ENCODE peak calls at places on chromosomes 2 and 18, in five cellular contexts. O is upper lobe of right lung, A is A549, N is psoas muscle, S is RWPE1. R is an unnamed sample.

GRCh38 chr2:31956299-31956698 is 54.5 kb downstream of the MEMO1 start:
- DNase-seq in O (no peak), A (no peak), N (no peak), S (no peak), R (no peak)

GRCh38 chr2:7034313-7034712 is 117.1 kb downstream of the RNF144A start:
- DNase-seq in O (no peak), A (peak), N (no peak), S (no peak), R (no peak)

GRCh38 chr2:108182489-108182888 is 57.3 kb upstream of the SULT1C3 start:
- DNase-seq in O (no peak), A (peak), N (no peak), S (no peak), R (no peak)

GRCh38 chr18:2191180-2191790 is 380.0 kb downstream of the METTL4 start:
- DNase-seq in O (no peak), A (no peak), N (no peak), S (no peak), R (no peak)

GRCh38 chr2:219702796-219703545 is 75.5 kb downstream of the SLC4A3 start:
- DNase-seq in O (peak), A (no peak), N (peak), S (peak), R (peak)

GRCh38 chr2:219965287-219965870 is 337.9 kb downstream of the SLC4A3 start:
- DNase-seq in O (no peak), A (no peak), N (no peak), S (no peak), R (no peak)

GRCh38 chr2:206267567-206267966 is 6.9 kb upstream of the ZDBF2 start:
- DNase-seq in O (no peak), A (no peak), N (no peak), S (no peak), R (no peak)

GRCh38 chr2:24977631-24978030 is 5.9 kb upstream of the DNAJC27 start:
- DNase-seq in O (no peak), A (no peak), N (no peak), S (no peak), R (no peak)

GRCh38 chr2:61469424-61470121 is 1.3 kb downstream of the USP34 start:
- DNase-seq in O (no peak), A (no peak), N (no peak), S (peak), R (no peak)

GRCh38 chr2:120785228-120785966 is 49.7 kb downstream of the GLI2 start:
- DNase-seq in O (no peak), A (no peak), N (no peak), S (no peak), R (no peak)

GRCh38 chr2:158325031-158325781 is 131.3 kb downstream of the CCDC148 start:
- DNase-seq in O (no peak), A (no peak), N (no peak), S (peak), R (no peak)

GRCh38 chr18:48929951-48930713 is 20.6 kb downstream of the SMAD7 start:
- DNase-seq in O (peak), A (peak), N (no peak), S (no peak), R (no peak)

GRCh38 chr2:102184018-102184417 is 2.8 kb upstream of the IL1RL2 start:
- DNase-seq in O (no peak), A (no peak), N (no peak), S (no peak), R (no peak)

GRCh38 chr2:47155091-47155876 is at the start of gene STPG4:
- DNase-seq in O (no peak), A (no peak), N (no peak), S (no peak), R (no peak)

GRCh38 chr2:239344857-239345216 is 56.0 kb downstream of the HDAC4 start:
- DNase-seq in O (no peak), A (no peak), N (peak), S (no peak), R (no peak)

GRCh38 chr18:79533591-79533990 is 137.9 kb downstream of the NFATC1 start:
- DNase-seq in O (peak), A (no peak), N (peak), S (no peak), R (peak)

GRCh38 chr2:135744761-135745314 is 3.2 kb downstream of the UBXN4 start:
- DNase-seq in O (no peak), A (peak), N (no peak), S (peak), R (no peak)

GRCh38 chr2:3483227-3483985 is 35.9 kb downstream of the ADI1 start:
- DNase-seq in O (peak), A (peak), N (peak), S (no peak), R (no peak)

GRCh38 chr2:234218261-234219180 is 168.0 kb downstream of the SPP2 start:
- DNase-seq in O (no peak), A (no peak), N (no peak), S (no peak), R (no peak)

GRCh38 chr2:218395456-218395825 is 4.2 kb upstream of the CTDSP1 start:
- DNase-seq in O (peak), A (no peak), N (peak), S (no peak), R (no peak)

GRCh38 chr2:7736646-7737305 is 819.6 kb downstream of the RNF144A start:
- DNase-seq in O (no peak), A (peak), N (no peak), S (no peak), R (no peak)

GRCh38 chr2:207727256-207727655 is 15.8 kb downstream of the CCNYL1 start:
- DNase-seq in O (no peak), A (peak), N (no peak), S (peak), R (no peak)

GRCh38 chr2:10043256-10043905 is at the start of gene KLF11:
- DNase-seq in O (peak), A (peak), N (peak), S (peak), R (no peak)

GRCh38 chr2:148764820-148765219 is 110.2 kb upstream of the KIF5C start:
- DNase-seq in O (no peak), A (no peak), N (no peak), S (no peak), R (no peak)

GRCh38 chr2:176789751-176790150 is 422.8 kb upstream of the HNRNPA3 start:
- DNase-seq in O (no peak), A (no peak), N (no peak), S (no peak), R (no peak)

GRCh38 chr2:55581435-55581834 is 36.0 kb downstream of the PPP4R3B start:
- DNase-seq in O (no peak), A (peak), N (no peak), S (no peak), R (no peak)

GRCh38 chr2:236338495-236339184 is 74.4 kb upstream of the ASB18 start:
- DNase-seq in O (no peak), A (no peak), N (no peak), S (no peak), R (no peak)

GRCh38 chr2:96449637-96450036 is 55.5 kb downstream of the NEURL3 start:
- DNase-seq in O (no peak), A (no peak), N (no peak), S (no peak), R (no peak)

GRCh38 chr2:113818382-113818951 is 62.0 kb upstream of the SLC35F5 start:
- DNase-seq in O (no peak), A (peak), N (peak), S (peak), R (peak)

GRCh38 chr2:36438454-36438977 is 82.9 kb downstream of the CRIM1 start:
- DNase-seq in O (no peak), A (peak), N (no peak), S (peak), R (no peak)

GRCh38 chr2:181456660-181457120 is 496 bp upstream of the ITGA4 start:
- DNase-seq in O (peak), A (no peak), N (peak), S (no peak), R (no peak)

GRCh38 chr2:134601266-134601665 is 117.5 kb downstream of the TMEM163 start:
- DNase-seq in O (no peak), A (no peak), N (no peak), S (no peak), R (no peak)

GRCh38 chr18:13447621-13448020 is 229.1 kb downstream of the LDLRAD4 start:
- DNase-seq in O (no peak), A (peak), N (peak), S (no peak), R (no peak)

GRCh38 chr2:234240917-234241316 is 190.4 kb downstream of the SPP2 start:
- DNase-seq in O (no peak), A (no peak), N (no peak), S (peak), R (no peak)

GRCh38 chr2:10914272-10914693 is 2.5 kb downstream of the KCNF1 start:
- DNase-seq in O (peak), A (peak), N (no peak), S (no peak), R (no peak)

GRCh38 chr2:8334866-8335325 is 347.0 kb upstream of the ID2 start:
- DNase-seq in O (no peak), A (no peak), N (no peak), S (no peak), R (no peak)

GRCh38 chr2:214376631-214377624 is 33.9 kb upstream of the VWC2L start:
- DNase-seq in O (no peak), A (no peak), N (no peak), S (no peak), R (no peak)

GRCh38 chr18:74569401-74569800 is 28.3 kb upstream of the ZNF407 start:
- DNase-seq in O (no peak), A (no peak), N (no peak), S (no peak), R (no peak)

GRCh38 chr18:74562080-74562725 is 27.9 kb downstream of the CNDP1 start:
- DNase-seq in O (no peak), A (no peak), N (no peak), S (no peak), R (no peak)

GRCh38 chr18:74562775-74563174 is 28.5 kb downstream of the CNDP1 start:
- DNase-seq in O (no peak), A (no peak), N (no peak), S (no peak), R (no peak)

GRCh38 chr18:74567805-74568204 is 29.9 kb upstream of the ZNF407 start:
- DNase-seq in O (no peak), A (no peak), N (no peak), S (no peak), R (no peak)

DNA sequence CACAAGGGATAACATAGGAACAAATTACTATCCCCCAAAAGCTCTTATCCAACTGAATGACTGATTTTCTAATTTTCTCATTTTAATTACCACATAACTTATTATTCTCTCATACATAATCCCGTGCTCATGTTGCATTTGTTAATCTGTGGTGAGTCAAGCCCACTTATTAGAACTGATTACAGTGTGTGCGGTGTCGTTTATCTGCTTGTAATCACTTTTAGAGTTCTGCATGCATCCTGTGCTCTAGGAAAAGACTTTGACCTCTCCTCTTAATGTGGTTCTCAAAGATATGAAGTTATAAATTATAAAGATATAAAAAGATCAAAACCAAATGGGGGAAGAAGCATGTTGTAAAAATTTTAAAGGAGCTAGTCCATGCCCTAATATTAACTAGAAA is 29.7 kb downstream of the CNDP1 start:
- DNase-seq in O (no peak), A (no peak), N (no peak), S (no peak), R (no peak)
- H3K27ac ChIP-seq in O (no peak), A (no peak), N (no peak), S (no peak), R (no peak)

DNA sequence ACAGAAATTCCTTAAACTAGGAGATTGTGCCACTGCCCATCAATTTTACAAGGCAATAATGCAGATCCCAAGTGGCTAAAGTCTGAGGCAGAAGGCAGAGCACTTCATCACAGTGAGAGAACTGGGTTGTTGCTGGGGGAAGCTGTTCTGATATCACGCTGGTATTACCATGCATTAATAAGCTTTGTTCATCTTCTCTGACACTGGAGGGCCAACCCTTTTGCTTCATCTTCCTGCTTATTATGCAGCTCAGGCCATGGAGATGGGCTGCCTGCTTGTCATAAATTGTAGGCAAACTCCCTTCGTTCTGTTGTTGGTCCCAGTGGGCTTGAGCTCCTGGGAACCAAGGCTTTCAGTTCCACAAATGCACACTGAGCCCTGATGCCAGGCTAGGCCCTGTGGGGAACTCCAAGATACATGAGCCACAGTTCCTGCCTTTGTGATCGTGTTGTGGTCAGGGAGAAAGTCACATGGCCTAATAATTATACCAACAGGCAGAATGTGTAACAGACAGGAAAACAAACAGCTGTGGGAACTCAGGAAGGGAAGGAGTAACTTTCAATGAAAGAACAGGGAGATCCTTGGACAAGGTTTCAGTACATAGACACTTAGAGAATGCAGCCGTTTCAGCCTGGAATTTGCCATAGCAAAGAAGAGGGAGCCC is 49.1 kb upstream of the BCL2L11 start:
- DNase-seq in O (no peak), A (peak), N (no peak), S (peak), R (no peak)
- H3K27ac ChIP-seq in O (peak), A (peak), N (peak), S (peak), R (peak)

DNA sequence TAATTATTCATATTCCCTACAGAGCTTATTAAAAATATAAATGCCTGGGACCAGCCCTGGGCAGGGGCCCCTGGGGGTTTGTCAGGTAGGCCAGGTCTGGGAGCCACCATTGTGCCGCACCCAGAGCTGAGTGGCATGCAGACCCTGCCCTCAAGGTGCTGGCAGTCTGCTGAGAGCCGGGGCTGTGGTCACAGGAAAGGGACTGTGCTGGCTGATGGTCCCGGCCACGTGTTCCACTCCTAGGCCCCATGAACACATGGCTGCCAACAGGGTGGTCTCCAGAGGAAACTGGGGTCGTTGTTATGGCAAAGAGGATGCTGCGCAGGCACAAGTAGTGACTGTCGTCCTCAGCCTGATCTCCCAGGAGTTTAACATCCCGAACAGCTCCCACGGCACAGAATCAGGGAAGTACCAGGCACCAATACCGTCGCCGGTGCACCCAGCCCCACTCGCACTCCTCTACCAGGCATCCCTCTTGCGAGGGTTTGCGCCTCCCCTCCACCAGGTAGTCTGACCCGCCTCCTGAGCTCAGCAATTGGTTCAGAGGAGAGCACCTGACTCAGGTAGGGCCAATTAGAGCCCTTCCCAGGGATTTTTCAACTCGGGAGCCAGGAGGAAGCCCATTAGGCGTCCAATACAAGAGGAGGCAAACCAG is 39.2 kb upstream of the BIN1 start:
- DNase-seq in O (no peak), A (no peak), N (no peak), S (no peak), R (no peak)
- H3K27ac ChIP-seq in O (no peak), A (peak), N (peak), S (peak), R (peak)

GRCh38 chr18:44682871-44683221 is 2.2 kb downstream of the SETBP1 start:
- DNase-seq in O (no peak), A (no peak), N (no peak), S (no peak), R (no peak)

GRCh38 chr18:44680271-44681038 is at the start of gene SETBP1:
- DNase-seq in O (peak), A (peak), N (peak), S (peak), R (peak)

GRCh38 chr18:44681039-44681595 is 429 bp downstream of the SETBP1 start:
- DNase-seq in O (no peak), A (no peak), N (no peak), S (no peak), R (no peak)

GRCh38 chr18:44682181-44682870 is 1.6 kb downstream of the SETBP1 start:
- DNase-seq in O (no peak), A (no peak), N (no peak), S (no peak), R (no peak)

DNA sequence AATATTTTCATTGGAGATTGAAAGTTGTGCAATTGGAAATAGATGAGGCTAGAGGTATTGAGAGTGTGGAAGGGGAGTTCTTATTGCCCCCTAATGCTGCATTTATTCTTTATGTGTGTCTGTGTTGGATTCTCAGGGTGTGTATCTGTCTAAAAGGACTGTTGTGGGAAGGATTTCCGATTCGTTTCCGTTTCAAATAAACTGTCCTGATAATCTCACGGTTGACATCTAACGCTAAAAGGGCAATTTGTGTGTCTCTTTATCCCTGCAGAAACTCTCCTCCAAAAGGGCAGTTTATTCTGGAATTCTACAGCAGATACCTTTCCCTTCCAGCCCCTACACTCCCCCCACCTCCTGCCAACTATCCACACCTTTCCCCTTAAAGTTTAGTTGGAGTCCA is 923 bp downstream of the SETBP1 start:
- DNase-seq in O (no peak), A (no peak), N (no peak), S (no peak), R (no peak)
- H3K27ac ChIP-seq in O (peak), A (no peak), N (peak), S (no peak), R (peak)

R was measured in RWPE2.